ENCODE peak calls at places on chromosomes 5 and 9, in six cellular contexts. One of them, this sample, is unnamed.

GRCh38 chr5:176994460-176995121 is 12.0 kb downstream of the UIMC1 start:
- DNase-seq in Caco-2: peak
- DNase-seq in D721Med: no peak
- DNase-seq in psoas muscle: peak
- DNase-seq in pons: no peak
- DNase-seq in frontal cortex: no peak
- DNase-seq in this sample: peak

GRCh38 chr9:33433871-33434270 is 13.5 kb downstream of the AQP3 start:
- DNase-seq in Caco-2: no peak
- DNase-seq in frontal cortex: no peak
- DNase-seq in psoas muscle: no peak
- DNase-seq in pons: no peak
- DNase-seq in D721Med: no peak
- DNase-seq in this sample: no peak

GRCh38 chr9:94948567-94949235 is 222.2 kb downstream of the AOPEP start:
- DNase-seq in pons: peak
- DNase-seq in D721Med: no peak
- DNase-seq in Caco-2: no peak
- DNase-seq in frontal cortex: no peak
- DNase-seq in psoas muscle: no peak
- DNase-seq in this sample: no peak

GRCh38 chr9:129602598-129603415 is 18.1 kb downstream of the C9orf50 start:
- DNase-seq in frontal cortex: no peak
- DNase-seq in pons: no peak
- DNase-seq in D721Med: no peak
- DNase-seq in psoas muscle: no peak
- DNase-seq in Caco-2: no peak
- DNase-seq in this sample: no peak

GRCh38 chr9:109908459-109909390 is 128.7 kb downstream of the PALM2AKAP2 start:
- DNase-seq in D721Med: no peak
- DNase-seq in Caco-2: no peak
- DNase-seq in frontal cortex: no peak
- DNase-seq in psoas muscle: no peak
- DNase-seq in pons: no peak
- DNase-seq in this sample: no peak

GRCh38 chr5:113034182-113034773 is 57.7 kb downstream of the DCP2 start:
- DNase-seq in D721Med: no peak
- DNase-seq in psoas muscle: no peak
- DNase-seq in pons: no peak
- DNase-seq in Caco-2: no peak
- DNase-seq in frontal cortex: no peak
- DNase-seq in this sample: peak

GRCh38 chr9:87725900-87726709 is at the start of gene CTSL:
- DNase-seq in psoas muscle: peak
- DNase-seq in D721Med: no peak
- DNase-seq in frontal cortex: peak
- DNase-seq in Caco-2: peak
- DNase-seq in pons: peak
- DNase-seq in this sample: peak

GRCh38 chr5:94901071-94901979 is 282.9 kb downstream of the SLF1 start:
- DNase-seq in frontal cortex: no peak
- DNase-seq in Caco-2: no peak
- DNase-seq in pons: no peak
- DNase-seq in psoas muscle: no peak
- DNase-seq in D721Med: no peak
- DNase-seq in this sample: no peak

GRCh38 chr5:57698785-57699184 is 216.2 kb upstream of the ACTBL2 start:
- DNase-seq in Caco-2: peak
- DNase-seq in pons: no peak
- DNase-seq in psoas muscle: no peak
- DNase-seq in frontal cortex: no peak
- DNase-seq in D721Med: no peak
- DNase-seq in this sample: no peak

GRCh38 chr9:96856363-96857286 is 2.3 kb upstream of the ZNF782 start:
- DNase-seq in psoas muscle: peak
- DNase-seq in Caco-2: peak
- DNase-seq in frontal cortex: peak
- DNase-seq in D721Med: no peak
- DNase-seq in pons: peak
- DNase-seq in this sample: peak

GRCh38 chr5:3394046-3394597 is 201.5 kb upstream of the IRX1 start:
- DNase-seq in pons: no peak
- DNase-seq in psoas muscle: no peak
- DNase-seq in frontal cortex: no peak
- DNase-seq in D721Med: no peak
- DNase-seq in Caco-2: no peak
- DNase-seq in this sample: no peak

GRCh38 chr9:27426717-27427645 is 97.1 kb upstream of the IFNK start:
- DNase-seq in pons: no peak
- DNase-seq in Caco-2: peak
- DNase-seq in frontal cortex: no peak
- DNase-seq in psoas muscle: no peak
- DNase-seq in D721Med: no peak
- DNase-seq in this sample: no peak

This sample was measured in left cardiac atrium.